ENCODE peak calls at places on chromosomes 1 and 21, in ten cellular contexts. H is H7; W is hippocampal formation; M is mucosa of gallbladder; Y is stimulated activated CD8-positive, alpha-beta memory T cell treated with anti-CD3 and anti-CD28 coated beads, Interleukin-4, amount 100 ng/mL, for 1 hour; Q is activated T-cell treated with anti-CD3 and anti-CD28 coated beads, Interleukin-2, amount 50 U/mL, for 72 hours; F is kidney epithelial cell; E is GM23248; P is stimulated activated CD4-positive, alpha-beta T cell treated with anti-CD3 and anti-CD28 coated beads, Interleukin-1b, Interleukin-23, amount 100 ng/mL, for 24 hours; U is NAMALWA. D is an unnamed sample.

GRCh38 chr1:66564250-66564649 is 30.3 kb downstream of the SGIP1 start:
- DNase-seq in U (no peak), P (no peak), Q (no peak), F (peak; percentile 95), H (no peak), Y (no peak), W (no peak), M (no peak), E (peak; percentile 97), D (no peak)

GRCh38 chr1:150808851-150809250 is 791 bp upstream of the CTSK start:
- DNase-seq in P (no peak), F (no peak), Y (no peak), M (no peak), H (no peak), E (peak; percentile 51), Q (no peak), W (no peak), U (no peak), D (no peak)

GRCh38 chr21:42002421-42002958 is 7.7 kb downstream of the ZBTB21 start:
- DNase-seq in Y (no peak), M (no peak), Q (peak; percentile 82), E (peak; percentile 97), W (no peak), U (no peak), F (peak; percentile 70), H (no peak), P (peak; percentile 40), D (no peak)

GRCh38 chr1:20166047-20166446 is 19.8 kb upstream of the UBXN10 start:
- DNase-seq in U (no peak), Q (no peak), Y (no peak), F (no peak), M (no peak), P (no peak), W (peak; percentile 13), E (peak; percentile 56), H (no peak), D (no peak)

GRCh38 chr21:20902998-20903397 is 95.2 kb upstream of the NCAM2 start:
- DNase-seq in M (no peak), W (no peak), U (no peak), P (no peak), E (no peak), Q (no peak), F (no peak), Y (no peak), H (no peak), D (no peak)

GRCh38 chr1:226934483-226935237 is 5.4 kb upstream of the COQ8A start:
- DNase-seq in E (no peak), Y (no peak), Q (no peak), W (no peak), H (no peak), M (no peak), F (no peak), P (no peak), U (no peak), D (no peak)

GRCh38 chr1:246571953-246572352 is 5.7 kb downstream of the CNST start:
- DNase-seq in E (no peak), M (no peak), Y (no peak), Q (no peak), F (no peak), W (no peak), H (no peak), U (no peak), P (no peak), D (no peak)

GRCh38 chr1:1196431-1197187 is 9.8 kb downstream of the TNFRSF18 start:
- DNase-seq in H (peak; percentile 62), E (no peak), Q (no peak), F (no peak), U (no peak), W (no peak), P (no peak), M (no peak), Y (no peak), D (no peak)

GRCh38 chr1:233844697-233845096 is 59.8 kb upstream of the SLC35F3 start:
- DNase-seq in U (no peak), Y (no peak), M (no peak), W (no peak), P (no peak), H (no peak), F (no peak), Q (no peak), E (no peak), D (no peak)

GRCh38 chr1:41286992-41287391 is 44.9 kb upstream of the SCMH1 start:
- DNase-seq in U (no peak), E (no peak), H (no peak), Y (no peak), M (no peak), Q (no peak), W (no peak), F (no peak), P (no peak), D (no peak)

GRCh38 chr1:221583481-221583880 is 158.4 kb downstream of the DUSP10 start:
- DNase-seq in E (no peak), U (no peak), P (no peak), M (no peak), H (no peak), W (no peak), Q (no peak), Y (no peak), F (no peak), D (no peak)

GRCh38 chr1:203124011-203124410 is 3.5 kb upstream of the ADORA1 start:
- DNase-seq in Y (no peak), H (no peak), P (no peak), M (no peak), E (no peak), F (no peak), U (no peak), Q (no peak), W (no peak), D (no peak)

GRCh38 chr1:168468042-168468809 is 75.6 kb downstream of the XCL2 start:
- DNase-seq in W (no peak), Y (no peak), U (no peak), P (no peak), M (no peak), Q (no peak), E (no peak), F (no peak), H (no peak), D (no peak)

GRCh38 chr1:230124187-230125128 is 57.4 kb downstream of the GALNT2 start:
- DNase-seq in P (no peak), Q (no peak), M (no peak), E (no peak), H (no peak), W (no peak), F (no peak), Y (no peak), U (no peak), D (no peak)

GRCh38 chr1:212520746-212521145 is 87.8 kb upstream of the ATF3 start:
- DNase-seq in F (no peak), H (no peak), Y (no peak), Q (no peak), U (no peak), W (no peak), M (no peak), P (no peak), E (no peak), D (peak; percentile 40)

GRCh38 chr21:45150630-45151265 is 76.4 kb downstream of the ADARB1 start:
- DNase-seq in M (peak; percentile 8), P (no peak), E (no peak), Q (no peak), F (no peak), U (no peak), Y (no peak), H (no peak), W (no peak), D (no peak)

D was measured in transverse colon.